ENCODE peak calls at places on chromosomes 4 and X, in four cellular contexts. One of them, this sample, is unnamed.

GRCh38 chr4:41297832-41298231 is 41.1 kb downstream of the UCHL1 start:
- DNase-seq in body of pancreas: no peak
- DNase-seq in pons: no peak
- DNase-seq in stimulated activated CD8-positive, alpha-beta memory T cell treated with anti-CD3 and anti-CD28 coated beads, Interleukin-4, amount 100 ng/mL, for 4 hours: no peak
- DNase-seq in this sample: no peak

GRCh38 chrX:3609800-3610199 is 103.6 kb downstream of the PRKX start:
- DNase-seq in stimulated activated CD8-positive, alpha-beta memory T cell treated with anti-CD3 and anti-CD28 coated beads, Interleukin-4, amount 100 ng/mL, for 4 hours: no peak
- DNase-seq in pons: no peak
- DNase-seq in body of pancreas: no peak
- DNase-seq in this sample: no peak

GRCh38 chrX:154775611-154776349 is 13.1 kb downstream of the DKC1 start:
- DNase-seq in body of pancreas: peak; percentile 51
- DNase-seq in pons: no peak
- DNase-seq in stimulated activated CD8-positive, alpha-beta memory T cell treated with anti-CD3 and anti-CD28 coated beads, Interleukin-4, amount 100 ng/mL, for 4 hours: no peak
- DNase-seq in this sample: no peak

GRCh38 chr4:53500552-53500951 is 90.7 kb downstream of the LNX1 start:
- DNase-seq in stimulated activated CD8-positive, alpha-beta memory T cell treated with anti-CD3 and anti-CD28 coated beads, Interleukin-4, amount 100 ng/mL, for 4 hours: no peak
- DNase-seq in body of pancreas: no peak
- DNase-seq in pons: no peak
- DNase-seq in this sample: no peak

GRCh38 chrX:54452920-54453319 is 12.7 kb downstream of the TSR2 start:
- DNase-seq in body of pancreas: no peak
- DNase-seq in pons: no peak
- DNase-seq in stimulated activated CD8-positive, alpha-beta memory T cell treated with anti-CD3 and anti-CD28 coated beads, Interleukin-4, amount 100 ng/mL, for 4 hours: no peak
- DNase-seq in this sample: no peak

GRCh38 chr4:59729321-59729720 is 1470.8 kb upstream of the ADGRL3 start:
- DNase-seq in body of pancreas: no peak
- DNase-seq in stimulated activated CD8-positive, alpha-beta memory T cell treated with anti-CD3 and anti-CD28 coated beads, Interleukin-4, amount 100 ng/mL, for 4 hours: no peak
- DNase-seq in pons: no peak
- DNase-seq in this sample: no peak

GRCh38 chr4:183347586-183347985 is 25.4 kb upstream of the CLDN24 start:
- DNase-seq in body of pancreas: no peak
- DNase-seq in pons: no peak
- DNase-seq in stimulated activated CD8-positive, alpha-beta memory T cell treated with anti-CD3 and anti-CD28 coated beads, Interleukin-4, amount 100 ng/mL, for 4 hours: no peak
- DNase-seq in this sample: no peak

GRCh38 chr4:120964596-120964995 is 42.1 kb upstream of the PRDM5 start:
- DNase-seq in body of pancreas: no peak
- DNase-seq in pons: no peak
- DNase-seq in stimulated activated CD8-positive, alpha-beta memory T cell treated with anti-CD3 and anti-CD28 coated beads, Interleukin-4, amount 100 ng/mL, for 4 hours: no peak
- DNase-seq in this sample: no peak

GRCh38 chrX:108347800-108348199 is 90.4 kb downstream of the COL4A6 start:
- DNase-seq in body of pancreas: no peak
- DNase-seq in stimulated activated CD8-positive, alpha-beta memory T cell treated with anti-CD3 and anti-CD28 coated beads, Interleukin-4, amount 100 ng/mL, for 4 hours: no peak
- DNase-seq in pons: no peak
- DNase-seq in this sample: no peak

GRCh38 chr4:177163532-177163931 is 146.1 kb upstream of the NEIL3 start:
- DNase-seq in stimulated activated CD8-positive, alpha-beta memory T cell treated with anti-CD3 and anti-CD28 coated beads, Interleukin-4, amount 100 ng/mL, for 4 hours: no peak
- DNase-seq in pons: no peak
- DNase-seq in body of pancreas: no peak
- DNase-seq in this sample: no peak

GRCh38 chrX:123960956-123961267 is 594 bp upstream of the STAG2 start:
- DNase-seq in body of pancreas: no peak
- DNase-seq in pons: peak; percentile 24
- DNase-seq in stimulated activated CD8-positive, alpha-beta memory T cell treated with anti-CD3 and anti-CD28 coated beads, Interleukin-4, amount 100 ng/mL, for 4 hours: no peak
- DNase-seq in this sample: no peak

GRCh38 chrX:69222103-69223090 is 57.1 kb upstream of the PJA1 start:
- DNase-seq in body of pancreas: peak; percentile 63
- DNase-seq in pons: peak; percentile 62
- DNase-seq in stimulated activated CD8-positive, alpha-beta memory T cell treated with anti-CD3 and anti-CD28 coated beads, Interleukin-4, amount 100 ng/mL, for 4 hours: peak; percentile 41
- DNase-seq in this sample: peak; percentile 73

GRCh38 chr4:105196523-105197145 is 50.0 kb downstream of the TET2 start:
- DNase-seq in stimulated activated CD8-positive, alpha-beta memory T cell treated with anti-CD3 and anti-CD28 coated beads, Interleukin-4, amount 100 ng/mL, for 4 hours: no peak
- DNase-seq in pons: peak; percentile 73
- DNase-seq in body of pancreas: no peak
- DNase-seq in this sample: no peak

GRCh38 chr4:176238819-176239218 is 30.2 kb downstream of the ASB5 start:
- DNase-seq in body of pancreas: no peak
- DNase-seq in stimulated activated CD8-positive, alpha-beta memory T cell treated with anti-CD3 and anti-CD28 coated beads, Interleukin-4, amount 100 ng/mL, for 4 hours: no peak
- DNase-seq in pons: no peak
- DNase-seq in this sample: no peak

GRCh38 chr4:42151568-42152506 is 618 bp downstream of the BEND4 start:
- DNase-seq in stimulated activated CD8-positive, alpha-beta memory T cell treated with anti-CD3 and anti-CD28 coated beads, Interleukin-4, amount 100 ng/mL, for 4 hours: peak; percentile 5
- DNase-seq in pons: no peak
- DNase-seq in body of pancreas: no peak
- DNase-seq in this sample: no peak

GRCh38 chrX:100695991-100696390 is 35.9 kb downstream of the SYTL4 start:
- DNase-seq in body of pancreas: no peak
- DNase-seq in stimulated activated CD8-positive, alpha-beta memory T cell treated with anti-CD3 and anti-CD28 coated beads, Interleukin-4, amount 100 ng/mL, for 4 hours: no peak
- DNase-seq in pons: no peak
- DNase-seq in this sample: no peak

GRCh38 chr4:113106076-113106475 is 56.6 kb downstream of the ANK2 start:
- DNase-seq in body of pancreas: no peak
- DNase-seq in stimulated activated CD8-positive, alpha-beta memory T cell treated with anti-CD3 and anti-CD28 coated beads, Interleukin-4, amount 100 ng/mL, for 4 hours: no peak
- DNase-seq in pons: peak; percentile 79
- DNase-seq in this sample: no peak

GRCh38 chr4:16820304-16820703 is 78.1 kb downstream of the LDB2 start:
- DNase-seq in pons: no peak
- DNase-seq in body of pancreas: no peak
- DNase-seq in stimulated activated CD8-positive, alpha-beta memory T cell treated with anti-CD3 and anti-CD28 coated beads, Interleukin-4, amount 100 ng/mL, for 4 hours: no peak
- DNase-seq in this sample: no peak

GRCh38 chrX:39492495-39493162 is 605.1 kb downstream of the BCOR start:
- DNase-seq in body of pancreas: peak; percentile 5
- DNase-seq in pons: peak; percentile 37
- DNase-seq in stimulated activated CD8-positive, alpha-beta memory T cell treated with anti-CD3 and anti-CD28 coated beads, Interleukin-4, amount 100 ng/mL, for 4 hours: no peak
- DNase-seq in this sample: no peak

GRCh38 chr4:101604976-101605375 is 185.6 kb upstream of the BANK1 start:
- DNase-seq in body of pancreas: no peak
- DNase-seq in pons: peak; percentile 19
- DNase-seq in stimulated activated CD8-positive, alpha-beta memory T cell treated with anti-CD3 and anti-CD28 coated beads, Interleukin-4, amount 100 ng/mL, for 4 hours: no peak
- DNase-seq in this sample: no peak

GRCh38 chrX:139204903-139205667 is 325.5 kb upstream of the F9 start:
- DNase-seq in stimulated activated CD8-positive, alpha-beta memory T cell treated with anti-CD3 and anti-CD28 coated beads, Interleukin-4, amount 100 ng/mL, for 4 hours: no peak
- DNase-seq in body of pancreas: peak; percentile 45
- DNase-seq in pons: no peak
- DNase-seq in this sample: no peak

GRCh38 chr4:40003986-40004385 is 26.3 kb upstream of the PDS5A start:
- DNase-seq in body of pancreas: peak; percentile 31
- DNase-seq in stimulated activated CD8-positive, alpha-beta memory T cell treated with anti-CD3 and anti-CD28 coated beads, Interleukin-4, amount 100 ng/mL, for 4 hours: no peak
- DNase-seq in pons: peak; percentile 78
- DNase-seq in this sample: no peak

GRCh38 chr4:42995343-42995944 is 102.9 kb downstream of the GRXCR1 start:
- DNase-seq in body of pancreas: no peak
- DNase-seq in pons: peak; percentile 27
- DNase-seq in stimulated activated CD8-positive, alpha-beta memory T cell treated with anti-CD3 and anti-CD28 coated beads, Interleukin-4, amount 100 ng/mL, for 4 hours: no peak
- DNase-seq in this sample: no peak

GRCh38 chrX:22164770-22165388 is 107.8 kb upstream of the CBLL2 start:
- DNase-seq in body of pancreas: no peak
- DNase-seq in pons: no peak
- DNase-seq in stimulated activated CD8-positive, alpha-beta memory T cell treated with anti-CD3 and anti-CD28 coated beads, Interleukin-4, amount 100 ng/mL, for 4 hours: no peak
- DNase-seq in this sample: no peak

GRCh38 chr4:90727938-90728337 is 600.7 kb downstream of the CCSER1 start:
- DNase-seq in pons: no peak
- DNase-seq in body of pancreas: no peak
- DNase-seq in stimulated activated CD8-positive, alpha-beta memory T cell treated with anti-CD3 and anti-CD28 coated beads, Interleukin-4, amount 100 ng/mL, for 4 hours: no peak
- DNase-seq in this sample: peak; percentile 86

GRCh38 chr4:3288571-3289094 is 4.2 kb upstream of the RGS12 start:
- DNase-seq in stimulated activated CD8-positive, alpha-beta memory T cell treated with anti-CD3 and anti-CD28 coated beads, Interleukin-4, amount 100 ng/mL, for 4 hours: no peak
- DNase-seq in body of pancreas: no peak
- DNase-seq in pons: no peak
- DNase-seq in this sample: no peak

GRCh38 chr4:119512398-119512797 is 116.2 kb downstream of the PDE5A start:
- DNase-seq in stimulated activated CD8-positive, alpha-beta memory T cell treated with anti-CD3 and anti-CD28 coated beads, Interleukin-4, amount 100 ng/mL, for 4 hours: no peak
- DNase-seq in body of pancreas: no peak
- DNase-seq in pons: no peak
- DNase-seq in this sample: no peak

GRCh38 chr4:110198472-110199419 is at the start of gene ELOVL6:
- DNase-seq in stimulated activated CD8-positive, alpha-beta memory T cell treated with anti-CD3 and anti-CD28 coated beads, Interleukin-4, amount 100 ng/mL, for 4 hours: no peak
- DNase-seq in body of pancreas: peak; percentile 51
- DNase-seq in pons: peak; percentile 80
- DNase-seq in this sample: peak; percentile 64

This sample was measured in trophoblast cell.